ENCODE peak calls at places on chromosome 4, in four cellular contexts. Q is T follicular helper cell, E is H9, F is osteoblast. V is an unnamed sample.

GRCh38 chr4:169085015-169085414 is 75.0 kb upstream of the CBR4 start:
- DNase-seq in E (no peak), Q (no peak), F (no peak), V (no peak)

GRCh38 chr4:174314770-174315169 is 31.1 kb downstream of the CEP44 start:
- DNase-seq in E (peak), Q (no peak), F (peak), V (no peak)

GRCh38 chr4:56513517-56513916 is 7.9 kb downstream of the ARL9 start:
- DNase-seq in F (no peak), Q (no peak), E (no peak), V (no peak)

GRCh38 chr4:55729306-55730142 is 90.1 kb upstream of the EXOC1L start:
- DNase-seq in E (no peak), F (no peak), Q (no peak), V (no peak)

GRCh38 chr4:1014395-1015167 is 3.2 kb downstream of the FGFRL1 start:
- DNase-seq in Q (no peak), E (no peak), F (no peak), V (no peak)

GRCh38 chr4:184170996-184171395 is 46.7 kb downstream of the ENPP6 start:
- DNase-seq in Q (no peak), F (peak), E (peak), V (no peak)

GRCh38 chr4:153573881-153574807 is 108.0 kb downstream of the TMEM131L start:
- DNase-seq in F (peak), E (no peak), Q (peak), V (peak)

GRCh38 chr4:176671532-176671931 is 121.2 kb downstream of the VEGFC start:
- DNase-seq in F (no peak), E (no peak), Q (no peak), V (no peak)

GRCh38 chr4:153486281-153487151 is 20.4 kb downstream of the TMEM131L start:
- DNase-seq in F (peak), E (peak), Q (no peak), V (peak)

GRCh38 chr4:101198741-101199339 is 148.5 kb downstream of the PPP3CA start:
- DNase-seq in E (no peak), F (no peak), Q (no peak), V (no peak)

GRCh38 chr4:21290562-21290961 is 590.3 kb downstream of the PACRGL start:
- DNase-seq in F (no peak), E (no peak), Q (no peak), V (no peak)

GRCh38 chr4:184807797-184808718 is 17.7 kb downstream of the ACSL1 start:
- DNase-seq in Q (no peak), F (no peak), E (peak), V (no peak)

GRCh38 chr4:47831026-47831689 is 6.7 kb downstream of the CORIN start:
- DNase-seq in F (no peak), Q (no peak), E (no peak), V (no peak)

GRCh38 chr4:3729188-3729884 is 36.8 kb upstream of the ADRA2C start:
- DNase-seq in E (no peak), F (peak), Q (no peak), V (no peak)

GRCh38 chr4:153127773-153128494 is 76.3 kb upstream of the TRIM2 start:
- DNase-seq in E (peak), F (peak), Q (peak), V (peak)

GRCh38 chr4:39631700-39632079 is 7.0 kb downstream of the SMIM14 start:
- DNase-seq in F (no peak), Q (no peak), E (no peak), V (no peak)

GRCh38 chr4:22515888-22516541 is at the start of gene ADGRA3:
- DNase-seq in E (peak), F (peak), Q (no peak), V (peak)

GRCh38 chr4:12852338-12853307 is 631.5 kb downstream of the RAB28 start:
- DNase-seq in F (no peak), E (peak), Q (no peak), V (peak)

GRCh38 chr4:73499996-73500765 is 18.6 kb downstream of the AFM start:
- DNase-seq in E (no peak), Q (no peak), F (no peak), V (no peak)

GRCh38 chr4:24496597-24496996 is 87.8 kb downstream of the DHX15 start:
- DNase-seq in F (no peak), E (no peak), Q (no peak), V (peak)

GRCh38 chr4:172357006-172357405 is 543.8 kb downstream of the GALNTL6 start:
- DNase-seq in F (no peak), E (no peak), Q (no peak), V (no peak)

GRCh38 chr4:6916587-6917444 is 7.2 kb downstream of the TBC1D14 start:
- DNase-seq in F (no peak), E (no peak), Q (peak), V (peak)

GRCh38 chr4:73603307-73603710 is 16.9 kb downstream of the RASSF6 start:
- DNase-seq in F (peak), Q (no peak), E (no peak), V (no peak)

GRCh38 chr4:138494931-138495330 is 252.8 kb upstream of the SLC7A11 start:
- DNase-seq in E (peak), F (no peak), Q (no peak), V (no peak)

GRCh38 chr4:73984736-73985527 is 3.1 kb downstream of the PPBP start:
- DNase-seq in F (no peak), Q (no peak), E (peak), V (no peak)

GRCh38 chr4:140152760-140153418 is 1.1 kb downstream of the MAML3 start:
- DNase-seq in Q (peak), E (peak), F (peak), V (peak)

GRCh38 chr4:95268819-95269565 is 279.8 kb downstream of the UNC5C start:
- DNase-seq in E (no peak), F (no peak), Q (no peak), V (no peak)

V was measured in prostate gland.